ENCODE peak calls at places on chromosomes 3 and 15, in seven cellular contexts. One of them, this sample, is unnamed.

GRCh38 chr3:42503957-42504333 is 1.5 kb downstream of the VIPR1 start:
- DNase-seq in iPS-NIHi11: no peak
- DNase-seq in prostate gland: no peak
- DNase-seq in stimulated activated CD8-positive, alpha-beta memory T cell treated with anti-CD3 and anti-CD28 coated beads, Interleukin-7, amount 100 ng/mL, for 1 hour: no peak
- DNase-seq in activated gamma-delta T cell treated with anti-CD3 and anti-CD28 coated beads, Interleukin-2, amount 50 U/mL, for 16 hours: no peak
- DNase-seq in sigmoid colon: peak
- DNase-seq in AG08396: no peak
- DNase-seq in this sample: no peak

GRCh38 chr3:23762214-23763039 is 43.3 kb upstream of the UBE2E1 start:
- DNase-seq in iPS-NIHi11: no peak
- DNase-seq in prostate gland: no peak
- DNase-seq in stimulated activated CD8-positive, alpha-beta memory T cell treated with anti-CD3 and anti-CD28 coated beads, Interleukin-7, amount 100 ng/mL, for 1 hour: no peak
- DNase-seq in activated gamma-delta T cell treated with anti-CD3 and anti-CD28 coated beads, Interleukin-2, amount 50 U/mL, for 16 hours: no peak
- DNase-seq in sigmoid colon: no peak
- DNase-seq in AG08396: no peak
- DNase-seq in this sample: peak

GRCh38 chr15:62588930-62589655 is 424.0 kb upstream of the C2CD4B start:
- DNase-seq in iPS-NIHi11: no peak
- DNase-seq in prostate gland: no peak
- DNase-seq in stimulated activated CD8-positive, alpha-beta memory T cell treated with anti-CD3 and anti-CD28 coated beads, Interleukin-7, amount 100 ng/mL, for 1 hour: no peak
- DNase-seq in activated gamma-delta T cell treated with anti-CD3 and anti-CD28 coated beads, Interleukin-2, amount 50 U/mL, for 16 hours: no peak
- DNase-seq in sigmoid colon: no peak
- DNase-seq in AG08396: no peak
- DNase-seq in this sample: no peak

GRCh38 chr15:101088788-101089578 is 162.9 kb downstream of the CHSY1 start:
- DNase-seq in iPS-NIHi11: peak
- DNase-seq in prostate gland: peak
- DNase-seq in stimulated activated CD8-positive, alpha-beta memory T cell treated with anti-CD3 and anti-CD28 coated beads, Interleukin-7, amount 100 ng/mL, for 1 hour: peak
- DNase-seq in activated gamma-delta T cell treated with anti-CD3 and anti-CD28 coated beads, Interleukin-2, amount 50 U/mL, for 16 hours: peak
- DNase-seq in sigmoid colon: peak
- DNase-seq in AG08396: peak
- DNase-seq in this sample: peak

GRCh38 chr3:42904076-42904475 is 1.9 kb upstream of the ZNF662 start:
- DNase-seq in iPS-NIHi11: no peak
- DNase-seq in prostate gland: no peak
- DNase-seq in stimulated activated CD8-positive, alpha-beta memory T cell treated with anti-CD3 and anti-CD28 coated beads, Interleukin-7, amount 100 ng/mL, for 1 hour: no peak
- DNase-seq in activated gamma-delta T cell treated with anti-CD3 and anti-CD28 coated beads, Interleukin-2, amount 50 U/mL, for 16 hours: no peak
- DNase-seq in sigmoid colon: no peak
- DNase-seq in AG08396: no peak
- DNase-seq in this sample: no peak

GRCh38 chr15:93056836-93057235 is 32.2 kb downstream of the RGMA start:
- DNase-seq in iPS-NIHi11: no peak
- DNase-seq in prostate gland: no peak
- DNase-seq in stimulated activated CD8-positive, alpha-beta memory T cell treated with anti-CD3 and anti-CD28 coated beads, Interleukin-7, amount 100 ng/mL, for 1 hour: no peak
- DNase-seq in activated gamma-delta T cell treated with anti-CD3 and anti-CD28 coated beads, Interleukin-2, amount 50 U/mL, for 16 hours: no peak
- DNase-seq in sigmoid colon: no peak
- DNase-seq in AG08396: no peak
- DNase-seq in this sample: no peak

GRCh38 chr3:57160046-57160730 is 5.0 kb downstream of the IL17RD start:
- DNase-seq in iPS-NIHi11: no peak
- DNase-seq in prostate gland: no peak
- DNase-seq in stimulated activated CD8-positive, alpha-beta memory T cell treated with anti-CD3 and anti-CD28 coated beads, Interleukin-7, amount 100 ng/mL, for 1 hour: no peak
- DNase-seq in activated gamma-delta T cell treated with anti-CD3 and anti-CD28 coated beads, Interleukin-2, amount 50 U/mL, for 16 hours: no peak
- DNase-seq in sigmoid colon: no peak
- DNase-seq in AG08396: no peak
- DNase-seq in this sample: no peak

GRCh38 chr3:172179680-172180399 is 140.5 kb downstream of the FNDC3B start:
- DNase-seq in iPS-NIHi11: no peak
- DNase-seq in prostate gland: no peak
- DNase-seq in stimulated activated CD8-positive, alpha-beta memory T cell treated with anti-CD3 and anti-CD28 coated beads, Interleukin-7, amount 100 ng/mL, for 1 hour: no peak
- DNase-seq in activated gamma-delta T cell treated with anti-CD3 and anti-CD28 coated beads, Interleukin-2, amount 50 U/mL, for 16 hours: no peak
- DNase-seq in sigmoid colon: no peak
- DNase-seq in AG08396: no peak
- DNase-seq in this sample: no peak

GRCh38 chr3:184344579-184345350 is 7.4 kb downstream of the FAM131A start:
- DNase-seq in iPS-NIHi11: no peak
- DNase-seq in prostate gland: no peak
- DNase-seq in stimulated activated CD8-positive, alpha-beta memory T cell treated with anti-CD3 and anti-CD28 coated beads, Interleukin-7, amount 100 ng/mL, for 1 hour: no peak
- DNase-seq in activated gamma-delta T cell treated with anti-CD3 and anti-CD28 coated beads, Interleukin-2, amount 50 U/mL, for 16 hours: no peak
- DNase-seq in sigmoid colon: no peak
- DNase-seq in AG08396: no peak
- DNase-seq in this sample: no peak

GRCh38 chr15:47708595-47708994 is 8.7 kb upstream of the SEMA6D start:
- DNase-seq in iPS-NIHi11: no peak
- DNase-seq in prostate gland: no peak
- DNase-seq in stimulated activated CD8-positive, alpha-beta memory T cell treated with anti-CD3 and anti-CD28 coated beads, Interleukin-7, amount 100 ng/mL, for 1 hour: no peak
- DNase-seq in activated gamma-delta T cell treated with anti-CD3 and anti-CD28 coated beads, Interleukin-2, amount 50 U/mL, for 16 hours: no peak
- DNase-seq in sigmoid colon: no peak
- DNase-seq in AG08396: no peak
- DNase-seq in this sample: no peak

GRCh38 chr15:101372960-101373525 is 78.0 kb upstream of the SNRPA1 start:
- DNase-seq in iPS-NIHi11: no peak
- DNase-seq in prostate gland: no peak
- DNase-seq in stimulated activated CD8-positive, alpha-beta memory T cell treated with anti-CD3 and anti-CD28 coated beads, Interleukin-7, amount 100 ng/mL, for 1 hour: no peak
- DNase-seq in activated gamma-delta T cell treated with anti-CD3 and anti-CD28 coated beads, Interleukin-2, amount 50 U/mL, for 16 hours: no peak
- DNase-seq in sigmoid colon: no peak
- DNase-seq in AG08396: no peak
- DNase-seq in this sample: no peak

GRCh38 chr3:25820372-25820771 is 30.5 kb downstream of the OXSM start:
- DNase-seq in iPS-NIHi11: peak
- DNase-seq in prostate gland: no peak
- DNase-seq in stimulated activated CD8-positive, alpha-beta memory T cell treated with anti-CD3 and anti-CD28 coated beads, Interleukin-7, amount 100 ng/mL, for 1 hour: no peak
- DNase-seq in activated gamma-delta T cell treated with anti-CD3 and anti-CD28 coated beads, Interleukin-2, amount 50 U/mL, for 16 hours: no peak
- DNase-seq in sigmoid colon: no peak
- DNase-seq in AG08396: peak
- DNase-seq in this sample: no peak

This sample was measured in GM12892.